ENCODE peak calls at places on chromosomes 11 and 22, in four cellular contexts. One of them, this sample, is unnamed.

GRCh38 chr11:86106916-86107315 is 38.0 kb upstream of the PICALM start:
- DNase-seq in cardiac fibroblast: peak
- DNase-seq in pancreas: no peak
- DNase-seq in astrocyte of the spinal cord: peak
- DNase-seq in this sample: peak

GRCh38 chr11:76700177-76701100 is 29.9 kb upstream of the LRRC32 start:
- DNase-seq in cardiac fibroblast: peak
- DNase-seq in pancreas: no peak
- DNase-seq in astrocyte of the spinal cord: peak
- DNase-seq in this sample: peak

GRCh38 chr11:132576706-132577105 is 955.6 kb downstream of the OPCML start:
- DNase-seq in cardiac fibroblast: peak
- DNase-seq in pancreas: no peak
- DNase-seq in astrocyte of the spinal cord: peak
- DNase-seq in this sample: peak

GRCh38 chr11:32960553-32961164 is 55.0 kb upstream of the DEPDC7 start:
- DNase-seq in cardiac fibroblast: peak
- DNase-seq in pancreas: no peak
- DNase-seq in astrocyte of the spinal cord: peak
- DNase-seq in this sample: peak

GRCh38 chr22:34214372-34214771 is 294.1 kb upstream of the LARGE1 start:
- DNase-seq in cardiac fibroblast: no peak
- DNase-seq in pancreas: no peak
- DNase-seq in astrocyte of the spinal cord: no peak
- DNase-seq in this sample: no peak

GRCh38 chr11:27012254-27012921 is 18.5 kb downstream of the FIBIN start:
- DNase-seq in cardiac fibroblast: peak
- DNase-seq in pancreas: no peak
- DNase-seq in astrocyte of the spinal cord: peak
- DNase-seq in this sample: peak

GRCh38 chr11:1335811-1336761 is 26.7 kb upstream of the TOLLIP start:
- DNase-seq in cardiac fibroblast: peak
- DNase-seq in pancreas: peak
- DNase-seq in astrocyte of the spinal cord: peak
- DNase-seq in this sample: peak

GRCh38 chr11:125312391-125312790 is 147.8 kb downstream of the PKNOX2 start:
- DNase-seq in cardiac fibroblast: no peak
- DNase-seq in pancreas: no peak
- DNase-seq in astrocyte of the spinal cord: no peak
- DNase-seq in this sample: no peak

GRCh38 chr11:57425565-57426438 is 1.1 kb downstream of the SLC43A3 start:
- DNase-seq in cardiac fibroblast: peak
- DNase-seq in pancreas: no peak
- DNase-seq in astrocyte of the spinal cord: no peak
- DNase-seq in this sample: peak

GRCh38 chr11:34027516-34028406 is 23.8 kb upstream of the CAPRIN1 start:
- DNase-seq in cardiac fibroblast: no peak
- DNase-seq in pancreas: no peak
- DNase-seq in astrocyte of the spinal cord: no peak
- DNase-seq in this sample: no peak

GRCh38 chr22:28051787-28052356 is 132.8 kb upstream of the PITPNB start:
- DNase-seq in cardiac fibroblast: peak
- DNase-seq in pancreas: peak
- DNase-seq in astrocyte of the spinal cord: peak
- DNase-seq in this sample: peak

GRCh38 chr11:59207988-59208432 is 4.7 kb downstream of the MPEG1 start:
- DNase-seq in cardiac fibroblast: peak
- DNase-seq in pancreas: no peak
- DNase-seq in astrocyte of the spinal cord: peak
- DNase-seq in this sample: peak

GRCh38 chr11:9459573-9460321 is 1.1 kb upstream of the ZNF143 start:
- DNase-seq in cardiac fibroblast: peak
- DNase-seq in pancreas: no peak
- DNase-seq in astrocyte of the spinal cord: peak
- DNase-seq in this sample: peak

GRCh38 chr22:46693634-46694422 is 44.2 kb downstream of the CERK start:
- DNase-seq in cardiac fibroblast: no peak
- DNase-seq in pancreas: peak
- DNase-seq in astrocyte of the spinal cord: no peak
- DNase-seq in this sample: no peak

GRCh38 chr11:94948070-94948617 is 25.2 kb downstream of the CWC15 start:
- DNase-seq in cardiac fibroblast: peak
- DNase-seq in pancreas: no peak
- DNase-seq in astrocyte of the spinal cord: peak
- DNase-seq in this sample: peak

GRCh38 chr22:25161017-25161915 is 38.4 kb upstream of the CRYBB3 start:
- DNase-seq in cardiac fibroblast: no peak
- DNase-seq in pancreas: no peak
- DNase-seq in astrocyte of the spinal cord: no peak
- DNase-seq in this sample: no peak

GRCh38 chr22:17087176-17088131 is 2.7 kb downstream of the IL17RA start:
- DNase-seq in cardiac fibroblast: peak
- DNase-seq in pancreas: no peak
- DNase-seq in astrocyte of the spinal cord: peak
- DNase-seq in this sample: peak

GRCh38 chr22:46292173-46292572 is 4.5 kb upstream of the GTSE1 start:
- DNase-seq in cardiac fibroblast: no peak
- DNase-seq in pancreas: no peak
- DNase-seq in astrocyte of the spinal cord: no peak
- DNase-seq in this sample: no peak

GRCh38 chr22:35337932-35338331 is 38.2 kb downstream of the TOM1 start:
- DNase-seq in cardiac fibroblast: no peak
- DNase-seq in pancreas: no peak
- DNase-seq in astrocyte of the spinal cord: no peak
- DNase-seq in this sample: no peak

GRCh38 chr11:79609511-79609910 is 168.7 kb upstream of the TENM4 start:
- DNase-seq in cardiac fibroblast: no peak
- DNase-seq in pancreas: no peak
- DNase-seq in astrocyte of the spinal cord: no peak
- DNase-seq in this sample: no peak

GRCh38 chr11:104668797-104669463 is 229.3 kb downstream of the CASP12 start:
- DNase-seq in cardiac fibroblast: peak
- DNase-seq in pancreas: no peak
- DNase-seq in astrocyte of the spinal cord: peak
- DNase-seq in this sample: peak

GRCh38 chr11:64152841-64153691 is 12.8 kb downstream of the MACROD1 start:
- DNase-seq in cardiac fibroblast: peak
- DNase-seq in pancreas: peak
- DNase-seq in astrocyte of the spinal cord: peak
- DNase-seq in this sample: peak

GRCh38 chr11:77074205-77074604 is 7.4 kb downstream of the CAPN5 start:
- DNase-seq in cardiac fibroblast: no peak
- DNase-seq in pancreas: peak
- DNase-seq in astrocyte of the spinal cord: no peak
- DNase-seq in this sample: no peak

GRCh38 chr11:67345949-67346819 is 7.2 kb downstream of the POLD4 start:
- DNase-seq in cardiac fibroblast: peak
- DNase-seq in pancreas: no peak
- DNase-seq in astrocyte of the spinal cord: peak
- DNase-seq in this sample: peak

GRCh38 chr11:13284776-13285588 is 7.4 kb downstream of the BMAL1 start:
- DNase-seq in cardiac fibroblast: no peak
- DNase-seq in pancreas: no peak
- DNase-seq in astrocyte of the spinal cord: no peak
- DNase-seq in this sample: no peak

DNA sequence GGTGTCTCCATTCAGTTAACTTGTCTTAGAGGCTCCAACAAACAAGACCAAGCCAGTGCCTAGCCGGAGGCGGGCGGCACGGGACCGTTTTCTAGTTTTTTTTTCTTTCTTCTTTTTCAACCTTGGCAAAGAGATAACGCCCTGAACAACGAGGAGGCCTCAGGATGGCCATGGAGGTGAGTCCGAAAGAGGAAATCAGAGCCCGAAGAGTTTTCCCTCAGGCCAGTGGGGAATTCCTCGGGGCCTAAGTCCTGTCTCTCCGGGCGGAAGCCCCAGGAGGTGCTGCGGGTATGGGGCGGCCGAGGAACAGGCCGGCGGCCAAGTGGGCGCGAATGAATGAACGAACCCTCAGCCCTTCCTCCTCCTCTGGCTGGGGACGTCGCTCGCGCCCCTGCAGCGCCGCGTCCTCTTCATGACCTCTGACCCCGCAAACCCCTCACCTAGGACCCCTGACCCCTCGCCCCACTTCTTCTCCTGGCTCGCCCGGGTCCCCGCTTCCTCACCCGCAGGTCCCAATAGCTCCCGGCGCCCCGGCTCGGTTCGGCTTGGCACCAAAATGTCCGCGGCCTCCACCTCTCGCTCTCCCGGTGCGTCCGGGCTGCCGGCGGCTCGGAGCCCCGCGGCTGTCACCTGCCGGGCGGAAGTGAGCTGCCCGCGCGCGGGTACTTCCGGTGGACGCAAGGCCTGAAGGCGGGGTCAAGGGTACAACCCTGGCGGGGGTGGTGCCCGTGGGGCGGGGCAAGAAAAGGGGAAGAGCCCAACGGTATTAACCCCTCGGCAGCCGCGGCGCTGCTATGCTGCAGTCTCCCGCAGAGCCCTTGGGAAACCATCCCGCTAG is at the start of gene AP1B1:
- DNase-seq in cardiac fibroblast: peak
- DNase-seq in pancreas: peak
- DNase-seq in astrocyte of the spinal cord: peak
- DNase-seq in this sample: peak
- H3K4me3 ChIP-seq in cardiac fibroblast: peak
- H3K4me3 ChIP-seq in pancreas: peak
- H3K4me3 ChIP-seq in astrocyte of the spinal cord: peak
- H3K4me3 ChIP-seq in this sample: peak

DNA sequence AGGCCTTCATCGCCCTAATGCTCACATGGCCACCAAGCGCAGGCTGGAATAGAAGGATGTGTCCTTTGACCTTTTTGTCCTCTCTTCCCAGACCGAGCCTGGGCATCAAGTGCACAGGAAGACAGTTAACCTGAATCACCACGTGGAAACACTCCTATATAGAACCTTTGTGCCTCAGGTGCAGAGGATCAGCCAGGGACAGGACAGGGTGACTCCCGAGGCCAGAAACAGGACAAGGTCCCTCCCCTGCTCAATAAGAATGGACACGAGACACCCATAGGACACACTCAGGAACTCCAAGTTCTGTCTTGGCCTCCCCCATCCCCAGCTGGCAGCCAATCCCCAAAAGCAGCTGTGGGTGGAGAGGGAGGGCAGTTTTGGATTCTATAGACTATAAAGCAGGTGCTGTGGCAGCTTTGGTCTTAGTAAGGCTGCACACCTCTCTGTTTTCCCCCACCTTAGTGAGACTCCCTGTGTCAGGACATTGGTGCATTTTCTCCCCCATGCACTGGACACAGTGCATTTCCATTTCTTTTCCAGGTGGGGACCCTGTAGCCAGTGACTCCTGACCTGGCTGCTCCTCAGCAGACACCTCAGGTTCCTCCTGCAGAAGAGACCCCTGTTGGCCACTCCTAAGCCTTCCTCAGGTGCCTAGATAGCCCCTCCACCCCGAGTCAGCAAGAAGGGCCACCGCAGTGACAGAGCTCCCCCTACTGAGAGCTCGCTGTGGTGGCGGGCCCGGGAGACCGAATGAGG is 43.6 kb upstream of the POU2AF1 start:
- DNase-seq in cardiac fibroblast: peak
- DNase-seq in pancreas: peak
- DNase-seq in astrocyte of the spinal cord: peak
- DNase-seq in this sample: peak
- H3K4me3 ChIP-seq in cardiac fibroblast: no peak
- H3K4me3 ChIP-seq in pancreas: no peak
- H3K4me3 ChIP-seq in astrocyte of the spinal cord: no peak
- H3K4me3 ChIP-seq in this sample: no peak

DNA sequence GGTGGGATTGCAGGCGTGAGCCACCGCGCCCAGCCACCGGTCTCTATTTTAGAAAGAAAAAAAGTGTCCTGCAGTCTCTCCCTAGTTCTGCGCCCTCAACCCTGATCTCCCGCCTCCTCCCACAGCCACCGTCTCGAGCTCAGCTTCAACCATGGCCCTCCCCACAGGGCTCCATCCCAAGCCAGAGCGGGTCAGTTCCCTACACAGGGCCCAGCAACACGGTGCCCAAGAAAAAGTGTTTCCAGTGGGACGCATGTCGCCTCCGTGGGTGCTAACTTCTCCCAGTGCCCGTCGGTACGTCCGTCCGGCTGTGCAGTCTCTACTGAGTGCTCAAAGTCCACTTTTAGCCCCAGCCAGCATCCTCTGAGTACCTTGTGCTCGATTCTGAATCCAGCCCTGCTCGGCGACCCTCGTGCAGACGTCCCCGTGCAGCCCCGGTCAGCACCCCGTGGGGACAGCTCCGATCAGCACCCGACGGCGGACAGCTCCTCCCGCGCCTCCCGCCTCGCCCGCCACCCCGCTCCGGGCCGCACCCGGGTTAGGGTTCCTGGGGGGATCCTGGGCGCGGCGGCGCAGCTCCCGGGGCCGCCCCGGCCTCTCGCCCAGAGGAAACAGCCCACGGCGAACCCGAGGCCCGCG is 658 bp upstream of the MAPK8IP2 start:
- DNase-seq in cardiac fibroblast: peak
- DNase-seq in pancreas: peak
- DNase-seq in astrocyte of the spinal cord: no peak
- DNase-seq in this sample: no peak
- H3K4me3 ChIP-seq in cardiac fibroblast: no peak
- H3K4me3 ChIP-seq in pancreas: peak
- H3K4me3 ChIP-seq in astrocyte of the spinal cord: no peak
- H3K4me3 ChIP-seq in this sample: no peak

GRCh38 chr22:40535642-40536041 is 100.9 kb downstream of the MRTFA start:
- DNase-seq in cardiac fibroblast: no peak
- DNase-seq in pancreas: no peak
- DNase-seq in astrocyte of the spinal cord: no peak
- DNase-seq in this sample: no peak

GRCh38 chr22:40535189-40535512 is 101.4 kb downstream of the MRTFA start:
- DNase-seq in cardiac fibroblast: no peak
- DNase-seq in pancreas: no peak
- DNase-seq in astrocyte of the spinal cord: no peak
- DNase-seq in this sample: no peak

GRCh38 chr22:40531951-40532900 is 104.3 kb downstream of the MRTFA start:
- DNase-seq in cardiac fibroblast: no peak
- DNase-seq in pancreas: no peak
- DNase-seq in astrocyte of the spinal cord: no peak
- DNase-seq in this sample: no peak

GRCh38 chr22:40534379-40535188 is 101.9 kb downstream of the MRTFA start:
- DNase-seq in cardiac fibroblast: peak
- DNase-seq in pancreas: no peak
- DNase-seq in astrocyte of the spinal cord: peak
- DNase-seq in this sample: peak

DNA sequence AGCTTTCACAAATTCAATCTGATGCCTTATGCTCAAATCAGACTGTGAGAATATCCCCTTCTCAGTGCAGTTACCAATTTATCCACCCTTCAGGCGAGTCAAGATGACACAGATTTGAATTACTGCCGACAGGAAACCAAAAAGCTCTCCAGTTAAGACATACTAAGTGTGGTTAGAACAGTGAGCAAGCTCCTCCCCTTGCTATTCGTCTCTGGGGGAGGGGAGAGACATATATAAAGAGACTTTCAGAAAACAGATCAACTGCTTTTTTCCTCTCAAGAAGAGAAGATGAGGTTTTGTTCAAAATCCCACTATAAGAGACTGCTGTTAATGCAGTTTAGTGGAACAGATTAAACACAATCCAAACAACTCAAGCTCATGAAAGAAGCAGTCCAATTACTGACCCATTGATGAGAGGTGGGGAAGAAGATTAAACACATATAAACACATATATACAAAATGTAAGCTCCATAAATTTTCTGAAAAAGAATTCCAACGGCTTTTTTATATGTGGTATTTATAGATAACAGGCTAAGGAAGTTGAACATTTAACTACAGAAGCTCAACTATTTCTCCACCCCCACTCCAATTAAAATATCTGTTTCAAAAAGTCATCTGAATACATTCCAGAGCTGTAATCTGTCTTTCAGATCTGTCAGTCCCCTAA is 102.7 kb downstream of the MRTFA start:
- DNase-seq in cardiac fibroblast: peak
- DNase-seq in pancreas: no peak
- DNase-seq in astrocyte of the spinal cord: peak
- DNase-seq in this sample: peak
- H3K4me3 ChIP-seq in cardiac fibroblast: no peak
- H3K4me3 ChIP-seq in pancreas: no peak
- H3K4me3 ChIP-seq in astrocyte of the spinal cord: peak
- H3K4me3 ChIP-seq in this sample: peak

This sample was measured in fibroblast of mammary gland.